ENCODE peak calls at places on chromosomes 13 and 19, in seven cellular contexts. R, B, A, W, L, C and V are unnamed samples.

GRCh38 chr13:96992633-96993032 is 1.6 kb downstream of the OXGR1 start:
- DNase-seq in B (no peak), L (no peak), A (no peak), C (no peak), R (no peak), W (no peak), V (no peak)

GRCh38 chr13:70087247-70087646 is 20.4 kb upstream of the ATXN8OS start:
- DNase-seq in A (no peak), W (no peak), B (no peak), R (no peak), C (no peak), L (no peak), V (no peak)

GRCh38 chr19:54507824-54508223 is 5.2 kb downstream of the LAIR2 start:
- DNase-seq in W (no peak), B (no peak), R (no peak), L (no peak), A (no peak), C (no peak), V (no peak)

GRCh38 chr19:3284759-3285646 is 60.5 kb downstream of the CELF5 start:
- DNase-seq in L (peak; percentile 70), B (no peak), R (peak; percentile 92), A (peak; percentile 89), C (peak; percentile 50), W (no peak), V (no peak)

GRCh38 chr19:20278342-20278741 is 111.3 kb downstream of the ZNF486 start:
- DNase-seq in A (no peak), W (no peak), B (no peak), C (peak; percentile 2), L (no peak), R (no peak), V (no peak)

GRCh38 chr19:40055049-40055448 is 982 bp downstream of the ZNF780B start:
- DNase-seq in C (no peak), B (no peak), L (no peak), A (no peak), W (no peak), R (no peak), V (no peak)

GRCh38 chr19:51010066-51010795 is 8.8 kb upstream of the KLK8 start:
- DNase-seq in W (no peak), L (no peak), A (no peak), R (no peak), C (no peak), B (no peak), V (no peak)

GRCh38 chr13:31722684-31723083 is 16.6 kb upstream of the RXFP2 start:
- DNase-seq in C (no peak), R (no peak), L (no peak), W (no peak), B (no peak), A (no peak), V (no peak)

GRCh38 chr13:53411443-53411842 is 382.8 kb downstream of the OLFM4 start:
- DNase-seq in A (no peak), W (no peak), L (no peak), B (no peak), R (no peak), C (no peak), V (peak; percentile 56)

GRCh38 chr19:56732974-56733373 is 61.4 kb upstream of the ZNF835 start:
- DNase-seq in W (no peak), A (no peak), R (no peak), B (no peak), C (no peak), L (no peak), V (no peak)

GRCh38 chr19:46970815-46971214 is 48.8 kb upstream of the NPAS1 start:
- DNase-seq in A (no peak), C (no peak), W (no peak), R (no peak), B (peak; percentile 92), L (no peak), V (no peak)

GRCh38 chr13:109479991-109480696 is 306.2 kb downstream of the IRS2 start:
- DNase-seq in A (no peak), C (no peak), W (no peak), B (no peak), R (no peak), L (no peak), V (no peak)

GRCh38 chr13:108269601-108270328 is at the start of gene TNFSF13B:
- DNase-seq in C (no peak), B (no peak), L (peak; percentile 20), W (peak; percentile 8), A (peak; percentile 37), R (peak; percentile 72), V (peak; percentile 0)

GRCh38 chr13:96091932-96092253 is 2.0 kb downstream of the HS6ST3 start:
- DNase-seq in C (no peak), W (no peak), B (no peak), L (no peak), A (no peak), R (no peak), V (no peak)

GRCh38 chr13:75376792-75377402 is 105.1 kb downstream of the TBC1D4 start:
- DNase-seq in L (no peak), W (no peak), C (no peak), R (no peak), B (no peak), A (no peak), V (no peak)

GRCh38 chr19:12126707-12127106 is 13.4 kb downstream of the ZNF20 start:
- DNase-seq in A (no peak), W (no peak), C (no peak), R (no peak), L (no peak), B (no peak), V (no peak)

GRCh38 chr13:45662122-45662521 is 40.0 kb upstream of the CBY2 start:
- DNase-seq in L (no peak), A (no peak), R (no peak), W (no peak), B (no peak), C (no peak), V (peak; percentile 88)

GRCh38 chr13:23449386-23450162 is 16.1 kb upstream of the SACS start:
- DNase-seq in C (no peak), W (no peak), B (no peak), A (no peak), R (no peak), L (no peak), V (no peak)

GRCh38 chr19:57829316-57829715 is 783 bp upstream of the ZNF587B start:
- DNase-seq in B (no peak), L (no peak), R (no peak), C (no peak), W (no peak), A (no peak), V (no peak)

GRCh38 chr19:13723206-13723605 is 41.1 kb upstream of the MRI1 start:
- DNase-seq in B (no peak), C (no peak), W (no peak), A (no peak), L (no peak), R (no peak), V (no peak)

GRCh38 chr13:95533545-95534135 is 18.9 kb upstream of the CLDN10 start:
- DNase-seq in C (peak; percentile 31), A (no peak), W (no peak), R (no peak), L (no peak), B (no peak), V (no peak)

GRCh38 chr19:38655148-38655824 is 7.8 kb downstream of the ACTN4 start:
- DNase-seq in C (no peak), R (peak; percentile 64), A (peak; percentile 26), W (no peak), B (no peak), L (no peak), V (no peak)

GRCh38 chr19:49056101-49056901 is 1.2 kb downstream of the CGB7 start:
- DNase-seq in A (no peak), B (no peak), C (peak; percentile 53), W (peak; percentile 46), R (peak; percentile 66), L (no peak), V (no peak)

GRCh38 chr13:77492982-77493381 is 42.5 kb upstream of the SCEL start:
- DNase-seq in C (no peak), L (no peak), W (peak; percentile 13), A (no peak), B (no peak), R (no peak), V (peak; percentile 27)

GRCh38 chr13:110388141-110388943 is 81.3 kb downstream of the COL4A2 start:
- DNase-seq in A (no peak), C (no peak), L (no peak), W (no peak), B (no peak), R (no peak), V (no peak)

GRCh38 chr13:27053902-27054595 is 117.6 kb downstream of the USP12 start:
- DNase-seq in A (no peak), C (no peak), W (no peak), B (peak; percentile 47), R (no peak), L (peak; percentile 57), V (no peak)

GRCh38 chr13:59201836-59202235 is 961.9 kb downstream of the DIAPH3 start:
- DNase-seq in W (no peak), R (no peak), B (no peak), C (no peak), L (no peak), A (no peak), V (no peak)

GRCh38 chr19:456547-457110 is 4.2 kb downstream of the SHC2 start:
- DNase-seq in R (no peak), L (no peak), W (no peak), A (no peak), B (no peak), C (no peak), V (no peak)

GRCh38 chr19:5178841-5179625 is 161.6 kb downstream of the PTPRS start:
- DNase-seq in R (no peak), B (no peak), A (no peak), C (no peak), L (no peak), W (no peak), V (no peak)

GRCh38 chr13:76481738-76482137 is 404.5 kb downstream of the KCTD12 start:
- DNase-seq in R (no peak), L (no peak), W (no peak), A (no peak), C (no peak), B (no peak), V (no peak)

GRCh38 chr13:46124531-46124966 is 19.7 kb upstream of the CPB2 start:
- DNase-seq in L (no peak), B (no peak), C (no peak), A (no peak), W (no peak), R (peak; percentile 39), V (no peak)

GRCh38 chr19:46491975-46492682 is 3.5 kb downstream of the PNMA8B start:
- DNase-seq in R (no peak), A (no peak), C (no peak), B (no peak), W (no peak), L (no peak), V (no peak)

GRCh38 chr13:50081106-50081898 is 66.1 kb downstream of the KCNRG start:
- DNase-seq in A (peak; percentile 31), B (no peak), C (peak; percentile 53), R (peak; percentile 69), W (no peak), L (no peak), V (peak; percentile 24)

GRCh38 chr13:42152495-42152894 is 104.0 kb downstream of the DGKH start:
- DNase-seq in B (no peak), L (no peak), A (no peak), R (no peak), C (no peak), W (no peak), V (no peak)

GRCh38 chr19:17097593-17098126 is 22.1 kb downstream of the MYO9B start:
- DNase-seq in L (peak; percentile 57), B (no peak), C (no peak), R (no peak), W (no peak), A (no peak), V (no peak)

GRCh38 chr13:26996965-26997752 is 174.5 kb downstream of the USP12 start:
- DNase-seq in B (no peak), A (no peak), L (no peak), R (peak; percentile 48), C (no peak), W (peak; percentile 10), V (no peak)

GRCh38 chr19:49512970-49513745 is 697 bp downstream of the FCGRT start:
- DNase-seq in L (no peak), C (no peak), A (no peak), B (no peak), R (peak; percentile 50), W (no peak), V (no peak)

GRCh38 chr13:39016789-39017188 is 21.1 kb downstream of the PROSER1 start:
- DNase-seq in A (no peak), B (no peak), L (no peak), R (peak; percentile 22), C (peak; percentile 11), W (no peak), V (peak; percentile 3)